ENCODE peak calls at places on chromosomes 5 and 9, in nine cellular contexts. Z, J, L, F, W, K, E, U and H are unnamed samples.

GRCh38 chr5:122778157-122778556 is 3.3 kb downstream of the SNX2 start:
- DNase-seq in Z (no peak), J (no peak), L (no peak), F (no peak), W (no peak), K (no peak), E (no peak), U (no peak), H (no peak)

GRCh38 chr5:56632939-56633338 is 182.4 kb upstream of the MAP3K1 start:
- DNase-seq in Z (no peak), J (no peak), L (no peak), F (no peak), W (no peak), K (no peak), E (no peak), U (no peak), H (no peak)

GRCh38 chr9:121746411-121746810 is 95.0 kb downstream of the DAB2IP start:
- DNase-seq in Z (no peak), J (no peak), L (no peak), F (no peak), W (no peak), K (no peak), E (no peak), U (no peak), H (no peak)

GRCh38 chr5:143887302-143887638 is 75.3 kb downstream of the HMHB1 start:
- DNase-seq in Z (no peak), J (no peak), L (peak), F (peak), W (peak), K (peak), E (peak), U (no peak), H (peak)

GRCh38 chr5:125011419-125011818 is 265.0 kb upstream of the ZNF608 start:
- DNase-seq in Z (no peak), J (no peak), L (no peak), F (no peak), W (no peak), K (peak), E (no peak), U (no peak), H (no peak)

GRCh38 chr9:2623046-2623865 is 1.7 kb downstream of the VLDLR start:
- DNase-seq in Z (no peak), J (peak), L (peak), F (peak), W (no peak), K (no peak), E (peak), U (no peak), H (peak)

GRCh38 chr5:140024928-140025327 is 18.2 kb downstream of the NRG2 start:
- DNase-seq in Z (no peak), J (no peak), L (no peak), F (no peak), W (no peak), K (no peak), E (no peak), U (no peak), H (no peak)

GRCh38 chr9:91949946-91950664 is at the start of gene ROR2:
- DNase-seq in Z (peak), J (peak), L (peak), F (peak), W (no peak), K (peak), E (peak), U (no peak), H (peak)

GRCh38 chr9:136484153-136485048 is 1.6 kb upstream of the SEC16A start:
- DNase-seq in Z (no peak), J (no peak), L (peak), F (no peak), W (no peak), K (no peak), E (no peak), U (no peak), H (no peak)

GRCh38 chr5:32916648-32917047 is 205.5 kb downstream of the NPR3 start:
- DNase-seq in Z (no peak), J (no peak), L (no peak), F (peak), W (peak), K (no peak), E (peak), U (no peak), H (peak)